ENCODE peak calls at places on chromosomes 12 and 14, in five cellular contexts. D, M, F, J and A are unnamed samples. For H3K9me3 and H3K4me1, the result is how much of the 10 kb centered on the place peaks cover.

GRCh38 chr12:41019461-41019860 is 168.7 kb upstream of the PDZRN4 start:
- DNase-seq in D (no peak), M (no peak), F (no peak), J (no peak), A (no peak)

GRCh38 chr14:80762829-80763228 is 178.7 kb downstream of the CEP128 start:
- DNase-seq in D (no peak), M (no peak), F (no peak), J (no peak), A (no peak)

GRCh38 chr12:3173008-3173553 is 95.9 kb downstream of the TSPAN9 start:
- DNase-seq in D (no peak), M (no peak), F (no peak), J (no peak), A (no peak)

GRCh38 chr12:102769323-102769916 is 147.6 kb downstream of the PAH start:
- DNase-seq in D (no peak), M (no peak), F (no peak), J (peak), A (peak)

GRCh38 chr12:57240069-57240921 is 10.7 kb downstream of the STAC3 start:
- DNase-seq in D (no peak), M (peak), F (peak), J (no peak), A (peak)

GRCh38 chr12:202081-202731 is 11.8 kb downstream of the SLC6A12 start:
- DNase-seq in D (no peak), M (no peak), F (no peak), J (no peak), A (no peak)

GRCh38 chr12:88113871-88114270 is 28.0 kb downstream of the CEP290 start:
- DNase-seq in D (no peak), M (no peak), F (no peak), J (no peak), A (no peak)

GRCh38 chr12:23941780-23942179 is 7.7 kb downstream of the SOX5 start:
- DNase-seq in D (no peak), M (no peak), F (no peak), J (no peak), A (no peak)

GRCh38 chr12:6724409-6724797 is 557 bp downstream of the COPS7A start:
- DNase-seq in D (no peak), M (peak), F (no peak), J (no peak), A (no peak)

GRCh38 chr12:87670448-87670847 is 358.8 kb downstream of the C12orf50 start:
- DNase-seq in D (no peak), M (no peak), F (no peak), J (peak), A (no peak)

GRCh38 chr12:6215932-6216494 is 15.8 kb downstream of the CD9 start:
- DNase-seq in D (no peak), M (no peak), F (no peak), J (peak), A (no peak)

GRCh38 chr12:4024701-4025419 is 151.7 kb upstream of the PARP11 start:
- DNase-seq in D (no peak), M (no peak), F (no peak), J (no peak), A (peak)

GRCh38 chr14:88002421-88002820 is 2.5 kb upstream of the GPR65 start:
- DNase-seq in D (no peak), M (no peak), F (no peak), J (no peak), A (no peak)

GRCh38 chr14:97388408-97388807 is 591.2 kb downstream of the VRK1 start:
- DNase-seq in D (no peak), M (no peak), F (no peak), J (no peak), A (no peak)

GRCh38 chr12:70785896-70786295 is 134.6 kb downstream of the PTPRR start:
- DNase-seq in D (no peak), M (no peak), F (no peak), J (no peak), A (no peak)

GRCh38 chr14:37594238-37594915 is 672 bp downstream of the FOXA1 start:
- DNase-seq in D (no peak), M (no peak), F (no peak), J (peak), A (peak)

GRCh38 chr14:45891417-45892080 is 638.5 kb upstream of the MIS18BP1 start:
- DNase-seq in D (no peak), M (no peak), F (no peak), J (peak), A (no peak)

GRCh38 chr14:99522025-99522401 is 40.8 kb downstream of the CCNK start:
- DNase-seq in D (no peak), M (no peak), F (no peak), J (no peak), A (no peak)

GRCh38 chr12:116615141-116615861 is 56.1 kb downstream of the MAP1LC3B2 start:
- DNase-seq in D (no peak), M (no peak), F (no peak), J (no peak), A (no peak)

GRCh38 chr12:116166306-116166705 is 111.2 kb downstream of the MED13L start:
- DNase-seq in D (no peak), M (no peak), F (no peak), J (no peak), A (no peak)

GRCh38 chr12:88418856-88419497 is 161.3 kb downstream of the KITLG start:
- DNase-seq in D (no peak), M (no peak), F (no peak), J (no peak), A (no peak)

GRCh38 chr12:100901266-100901665 is 106.7 kb downstream of the ANO4 start:
- DNase-seq in D (no peak), M (no peak), F (no peak), J (no peak), A (no peak)

GRCh38 chr12:87119713-87120112 is 863.5 kb upstream of the MGAT4C start:
- DNase-seq in D (no peak), M (no peak), F (no peak), J (no peak), A (no peak)

GRCh38 chr12:93855265-93855664 is 178.1 kb downstream of the CRADD start:
- DNase-seq in D (no peak), M (no peak), F (no peak), J (no peak), A (no peak)

GRCh38 chr12:84507914-84508313 is 404.7 kb downstream of the SLC6A15 start:
- DNase-seq in D (no peak), M (no peak), F (no peak), J (peak), A (no peak)

GRCh38 chr12:89070603-89071002 is 281.7 kb downstream of the DUSP6 start:
- DNase-seq in D (no peak), M (no peak), F (no peak), J (no peak), A (no peak)

GRCh38 chr14:58914271-58914855 is 274.1 kb upstream of the DAAM1 start:
- DNase-seq in D (no peak), M (no peak), F (no peak), J (no peak), A (no peak)

GRCh38 chr12:1619599-1619998 is 9.4 kb upstream of the WNT5B start:
- DNase-seq in D (no peak), M (no peak), F (no peak), J (peak), A (no peak)

GRCh38 chr12:53217049-53217929 is 10.2 kb upstream of the ITGB7 start:
- DNase-seq in D (no peak), M (peak), F (no peak), J (no peak), A (peak)

GRCh38 chr12:1744932-1745331 is 54.1 kb downstream of the ADIPOR2 start:
- DNase-seq in D (no peak), M (no peak), F (no peak), J (no peak), A (no peak)

GRCh38 chr14:68777644-68778043 is 15.2 kb downstream of the ZFP36L1 start:
- DNase-seq in D (no peak), M (no peak), F (no peak), J (peak), A (no peak)
- H3K4me3 ChIP-seq in D (no peak), M (no peak), F (no peak), J (no peak), A (no peak)

GRCh38 chr12:125971981-125972380 is 906.7 kb downstream of the AACS start:
- DNase-seq in D (no peak), M (no peak), F (no peak), J (no peak), A (no peak)
- H3K9me3 ChIP-seq in D (under half), M (under half), F (under half), J (under half), A (under half)

DNA sequence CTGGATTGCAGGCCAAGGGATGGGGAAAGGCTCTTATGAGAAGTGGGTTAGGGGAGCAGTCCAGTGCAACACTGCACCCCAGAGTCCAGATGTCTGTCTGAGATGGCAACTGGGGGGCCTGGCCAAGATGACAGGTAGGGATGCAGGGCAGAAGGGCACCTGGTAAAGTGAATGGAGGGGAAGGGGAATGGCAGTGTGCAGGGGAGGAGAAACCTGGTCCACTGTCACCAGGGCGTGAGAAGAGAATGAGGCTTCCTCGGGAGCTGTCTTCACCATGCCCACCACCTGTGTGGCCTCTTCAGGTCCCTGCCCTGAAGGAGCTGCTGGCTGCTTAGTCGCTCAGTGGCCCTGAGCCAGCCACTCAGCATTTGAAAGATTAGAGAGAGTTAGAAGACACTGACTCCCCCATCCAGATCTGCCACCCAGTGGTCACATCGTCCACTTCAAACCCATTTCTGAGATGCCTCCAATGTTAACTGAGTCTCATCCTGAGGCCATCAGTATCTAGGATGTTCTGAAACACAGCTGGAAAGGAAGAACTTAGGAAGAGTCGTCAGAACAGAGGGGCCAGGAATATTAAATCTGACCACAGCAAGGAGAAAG is 57.3 kb downstream of the PLEKHG3 start:
- DNase-seq in D (no peak), M (no peak), F (no peak), J (peak), A (no peak)
- H3K4me1 ChIP-seq in D (half or more), M (half or more), F (half or more), J (half or more), A (under half)

DNA sequence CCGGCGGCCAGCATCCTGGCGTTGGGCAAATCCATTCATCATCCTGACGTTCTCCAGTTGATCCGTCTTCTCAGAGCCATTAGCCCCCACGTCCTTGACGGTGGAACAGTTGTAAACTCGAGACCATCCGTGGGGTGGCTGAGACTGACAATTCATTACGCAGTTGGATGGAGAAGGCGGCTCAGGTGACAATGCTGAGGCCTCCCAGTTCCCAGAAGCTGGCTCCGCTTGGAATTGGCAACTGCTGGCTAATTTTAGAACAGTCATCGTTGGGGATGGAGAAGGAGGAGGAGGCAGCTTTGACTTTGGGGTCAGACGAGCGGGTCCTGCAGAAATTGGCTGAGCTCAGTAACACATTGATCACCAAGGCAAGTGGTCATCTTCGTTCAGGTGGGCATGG is 186.5 kb downstream of the PHETA1 start:
- DNase-seq in D (no peak), M (no peak), F (no peak), J (no peak), A (no peak)
- H3K4me3 ChIP-seq in D (no peak), M (no peak), F (no peak), J (no peak), A (no peak)

DNA sequence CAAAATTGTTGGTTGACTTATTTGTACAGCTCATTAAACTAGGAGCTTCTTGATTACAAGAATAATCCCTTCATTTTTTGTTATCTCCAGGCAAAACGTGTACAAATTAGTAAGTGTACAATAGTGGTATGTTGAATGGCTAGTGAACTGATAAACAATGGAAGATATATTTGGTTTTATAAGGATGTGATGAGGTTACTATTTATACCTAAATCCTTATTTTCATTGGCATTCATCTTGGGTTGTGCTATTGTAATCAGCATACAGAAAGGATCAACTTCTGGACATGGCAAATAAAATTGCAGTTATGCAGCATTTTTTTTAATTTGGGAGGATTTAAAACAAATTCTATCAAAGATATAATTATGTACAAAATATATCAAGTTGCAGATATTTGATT is 199.4 kb upstream of the GZMB start:
- DNase-seq in D (no peak), M (no peak), F (no peak), J (no peak), A (no peak)
- H3K9me3 ChIP-seq in D (under half), M (under half), F (under half), J (under half), A (under half)

GRCh38 chr14:74909911-74910310 is 13.1 kb downstream of the RPS6KL1 start:
- DNase-seq in D (no peak), M (no peak), F (no peak), J (no peak), A (no peak)

GRCh38 chr14:74909501-74909900 is 13.6 kb downstream of the RPS6KL1 start:
- DNase-seq in D (no peak), M (no peak), F (no peak), J (no peak), A (no peak)

GRCh38 chr14:74911221-74911620 is 11.8 kb downstream of the RPS6KL1 start:
- DNase-seq in D (no peak), M (no peak), F (no peak), J (no peak), A (no peak)

GRCh38 chr14:74911704-74912103 is 11.4 kb downstream of the RPS6KL1 start:
- DNase-seq in D (no peak), M (no peak), F (no peak), J (no peak), A (no peak)

DNA sequence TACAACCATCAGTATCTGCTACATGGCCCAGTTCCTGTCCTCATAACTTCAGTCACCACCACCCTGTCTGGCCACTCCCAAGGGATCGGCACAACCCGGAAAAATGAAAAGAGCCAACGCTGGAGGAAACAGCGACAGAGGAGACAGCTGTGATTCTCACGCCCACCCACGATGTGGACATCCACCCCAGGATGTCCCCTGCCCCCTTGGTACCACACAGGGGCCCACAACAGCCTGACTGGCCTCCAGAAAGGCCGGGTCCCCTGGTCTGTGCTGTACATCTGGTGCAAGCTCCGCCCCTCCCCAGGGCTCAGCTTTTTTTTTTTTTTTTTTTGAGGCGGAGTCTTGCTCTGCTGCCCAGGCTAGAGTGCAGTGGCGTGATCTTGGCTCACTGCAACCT is 12.5 kb downstream of the RPS6KL1 start:
- DNase-seq in D (no peak), M (no peak), F (no peak), J (no peak), A (no peak)
- H3K4me1 ChIP-seq in D (under half), M (under half), F (under half), J (under half), A (under half)

DNA sequence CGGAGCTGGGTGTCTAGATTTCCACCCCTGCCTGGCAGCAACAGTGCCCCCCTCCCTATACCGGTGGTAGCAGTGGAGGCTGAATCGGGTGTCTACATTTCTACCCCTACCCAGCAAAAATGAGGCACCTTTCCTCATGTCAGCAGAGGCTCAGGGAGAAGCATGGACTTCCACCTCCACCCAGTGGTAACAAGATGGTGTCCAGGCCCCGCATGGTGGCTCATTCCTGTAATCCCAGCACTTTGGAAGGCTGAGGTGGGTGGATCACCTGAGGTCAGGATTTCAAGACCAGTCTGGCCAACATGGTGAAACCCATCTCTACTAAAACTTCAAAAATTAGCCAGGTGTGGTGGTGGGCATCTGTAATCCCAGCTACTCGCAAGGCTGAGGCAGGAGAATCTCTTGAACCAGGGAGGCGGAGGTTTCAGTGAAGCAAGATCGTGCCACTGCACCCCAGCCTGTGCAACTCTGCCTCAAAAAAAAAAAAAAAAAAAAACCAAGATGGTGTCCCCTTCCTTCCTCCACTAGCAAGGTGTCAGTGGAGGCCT is 35.5 kb upstream of the OR5AU1 start:
- DNase-seq in D (no peak), M (no peak), F (no peak), J (no peak), A (no peak)
- H3K4me3 ChIP-seq in D (no peak), M (peak), F (peak), J (no peak), A (no peak)

GRCh38 chr14:105902131-105902898 is 375.9 kb downstream of the TMEM121 start:
- DNase-seq in D (no peak), M (no peak), F (no peak), J (no peak), A (no peak)
- H3K9me3 ChIP-seq in D (under half), M (under half), F (under half), J (under half), A (under half)

GRCh38 chr12:11795910-11796459 is 146.5 kb downstream of the ETV6 start:
- DNase-seq in D (no peak), M (no peak), F (no peak), J (no peak), A (no peak)
- H3K4me1 ChIP-seq in D (under half), M (under half), F (under half), J (under half), A (under half)